ENCODE peak calls at places on chromosome 12, in seven cellular contexts. One of them, this sample, is unnamed.

GRCh38 chr12:21617030-21617429 is 12.4 kb upstream of the GYS2 start:
- DNase-seq in vagina: no peak
- DNase-seq in cardiac fibroblast: no peak
- DNase-seq in dorsolateral prefrontal cortex: no peak
- DNase-seq in AG10803: no peak
- DNase-seq in psoas muscle: no peak
- DNase-seq in IMR-90: no peak
- DNase-seq in this sample: no peak

GRCh38 chr12:91367234-91367849 is 184.7 kb upstream of the DCN start:
- DNase-seq in psoas muscle: no peak
- DNase-seq in cardiac fibroblast: peak; percentile 45
- DNase-seq in IMR-90: peak; percentile 18
- DNase-seq in AG10803: peak; percentile 29
- DNase-seq in dorsolateral prefrontal cortex: no peak
- DNase-seq in vagina: no peak
- DNase-seq in this sample: no peak

GRCh38 chr12:64998327-64999156 is 122.6 kb downstream of the WIF1 start:
- DNase-seq in IMR-90: no peak
- DNase-seq in psoas muscle: no peak
- DNase-seq in dorsolateral prefrontal cortex: no peak
- DNase-seq in cardiac fibroblast: peak; percentile 0
- DNase-seq in AG10803: peak; percentile 7
- DNase-seq in vagina: no peak
- DNase-seq in this sample: peak; percentile 78

GRCh38 chr12:27652174-27652763 is 44.0 kb upstream of the REP15 start:
- DNase-seq in dorsolateral prefrontal cortex: no peak
- DNase-seq in psoas muscle: no peak
- DNase-seq in cardiac fibroblast: peak; percentile 90
- DNase-seq in AG10803: peak; percentile 80
- DNase-seq in IMR-90: peak; percentile 84
- DNase-seq in vagina: no peak
- DNase-seq in this sample: peak; percentile 69

GRCh38 chr12:86257173-86257572 is 982 bp upstream of the MGAT4C start:
- DNase-seq in IMR-90: no peak
- DNase-seq in cardiac fibroblast: no peak
- DNase-seq in vagina: no peak
- DNase-seq in psoas muscle: no peak
- DNase-seq in dorsolateral prefrontal cortex: no peak
- DNase-seq in AG10803: no peak
- DNase-seq in this sample: no peak

GRCh38 chr12:78636253-78636855 is 228.2 kb upstream of the SYT1 start:
- DNase-seq in dorsolateral prefrontal cortex: no peak
- DNase-seq in psoas muscle: no peak
- DNase-seq in vagina: no peak
- DNase-seq in AG10803: peak; percentile 55
- DNase-seq in cardiac fibroblast: peak; percentile 64
- DNase-seq in IMR-90: no peak
- DNase-seq in this sample: peak; percentile 11

GRCh38 chr12:49582840-49583239 is 14.9 kb upstream of the MCRS1 start:
- DNase-seq in AG10803: peak; percentile 24
- DNase-seq in IMR-90: peak; percentile 14
- DNase-seq in vagina: no peak
- DNase-seq in dorsolateral prefrontal cortex: no peak
- DNase-seq in cardiac fibroblast: peak; percentile 68
- DNase-seq in psoas muscle: no peak
- DNase-seq in this sample: peak; percentile 42

GRCh38 chr12:120402217-120402616 is 33.3 kb upstream of the MSI1 start:
- DNase-seq in cardiac fibroblast: peak; percentile 10
- DNase-seq in IMR-90: no peak
- DNase-seq in AG10803: no peak
- DNase-seq in vagina: no peak
- DNase-seq in psoas muscle: no peak
- DNase-seq in dorsolateral prefrontal cortex: no peak
- DNase-seq in this sample: peak; percentile 11

GRCh38 chr12:63068857-63069442 is 82.1 kb downstream of the AVPR1A start:
- DNase-seq in psoas muscle: no peak
- DNase-seq in cardiac fibroblast: peak; percentile 82
- DNase-seq in AG10803: peak; percentile 65
- DNase-seq in dorsolateral prefrontal cortex: no peak
- DNase-seq in vagina: no peak
- DNase-seq in IMR-90: peak; percentile 75
- DNase-seq in this sample: peak; percentile 42

GRCh38 chr12:127459166-127459565 is 807.8 kb upstream of the TMEM132C start:
- DNase-seq in IMR-90: no peak
- DNase-seq in vagina: no peak
- DNase-seq in dorsolateral prefrontal cortex: no peak
- DNase-seq in psoas muscle: no peak
- DNase-seq in AG10803: no peak
- DNase-seq in cardiac fibroblast: no peak
- DNase-seq in this sample: no peak

GRCh38 chr12:19223018-19223417 is 93.5 kb downstream of the PLEKHA5 start:
- DNase-seq in AG10803: no peak
- DNase-seq in psoas muscle: no peak
- DNase-seq in vagina: no peak
- DNase-seq in cardiac fibroblast: no peak
- DNase-seq in IMR-90: no peak
- DNase-seq in dorsolateral prefrontal cortex: no peak
- DNase-seq in this sample: no peak
- TF ChIP-seq CTCF in AG10803: peak; percentile 35
- TF ChIP-seq CTCF in psoas muscle: no peak
- TF ChIP-seq CTCF in vagina: no peak
- TF ChIP-seq CTCF in cardiac fibroblast: no peak
- TF ChIP-seq CTCF in IMR-90: peak; percentile 9
- TF ChIP-seq CTCF in dorsolateral prefrontal cortex: no peak
- TF ChIP-seq CTCF in this sample: no peak

DNA sequence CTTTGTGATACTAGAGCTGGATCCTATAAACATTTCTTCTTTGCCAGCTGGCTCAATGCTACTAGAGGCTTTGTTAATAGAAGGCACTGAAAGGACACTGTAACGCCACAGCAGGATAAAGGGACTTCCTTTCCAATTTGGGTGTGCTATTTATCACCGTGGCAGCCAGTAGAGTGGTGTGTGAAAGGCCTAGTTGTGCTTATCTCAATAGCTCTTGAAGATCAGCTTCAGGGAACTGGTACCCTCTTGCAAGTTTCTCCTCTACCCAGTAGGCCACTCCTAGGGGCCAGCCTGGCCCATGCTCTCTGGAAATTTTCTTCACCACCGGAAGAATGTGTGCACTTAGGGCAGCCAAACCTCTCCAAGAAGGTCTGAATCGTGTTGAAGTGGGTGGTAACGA is 337.6 kb downstream of the IPO8 start:
- DNase-seq in vagina: no peak
- DNase-seq in psoas muscle: no peak
- DNase-seq in cardiac fibroblast: no peak
- DNase-seq in dorsolateral prefrontal cortex: no peak
- DNase-seq in AG10803: no peak
- DNase-seq in IMR-90: no peak
- DNase-seq in this sample: no peak
- H3K4me3 ChIP-seq in vagina: no peak overlapping the region
- H3K4me3 ChIP-seq in psoas muscle: no peak overlapping the region
- H3K4me3 ChIP-seq in cardiac fibroblast: no peak overlapping the region
- H3K4me3 ChIP-seq in dorsolateral prefrontal cortex: no peak overlapping the region
- H3K4me3 ChIP-seq in AG10803: no peak overlapping the region
- H3K4me3 ChIP-seq in IMR-90: no peak overlapping the region
- H3K4me3 ChIP-seq in this sample: no peak overlapping the region

GRCh38 chr12:14418526-14418925 is 53.0 kb downstream of the ATF7IP start:
- DNase-seq in IMR-90: peak; percentile 38
- DNase-seq in vagina: no peak
- DNase-seq in AG10803: peak; percentile 34
- DNase-seq in cardiac fibroblast: peak; percentile 50
- DNase-seq in psoas muscle: no peak
- DNase-seq in dorsolateral prefrontal cortex: no peak
- DNase-seq in this sample: peak; percentile 59
- TF ChIP-seq CTCF in IMR-90: peak; percentile 58
- TF ChIP-seq CTCF in vagina: no peak
- TF ChIP-seq CTCF in AG10803: peak; percentile 51
- TF ChIP-seq CTCF in cardiac fibroblast: peak; percentile 32
- TF ChIP-seq CTCF in psoas muscle: peak; percentile 36
- TF ChIP-seq CTCF in dorsolateral prefrontal cortex: peak; percentile 32
- TF ChIP-seq CTCF in this sample: no peak

GRCh38 chr12:109968032-109968420 is 28.1 kb downstream of the GIT2 start:
- DNase-seq in dorsolateral prefrontal cortex: no peak
- DNase-seq in vagina: no peak
- DNase-seq in psoas muscle: no peak
- DNase-seq in cardiac fibroblast: no peak
- DNase-seq in IMR-90: no peak
- DNase-seq in AG10803: no peak
- DNase-seq in this sample: no peak
- H3K4me3 ChIP-seq in dorsolateral prefrontal cortex: no peak overlapping the region
- H3K4me3 ChIP-seq in vagina: no peak overlapping the region
- H3K4me3 ChIP-seq in psoas muscle: no peak overlapping the region
- H3K4me3 ChIP-seq in cardiac fibroblast: no peak overlapping the region
- H3K4me3 ChIP-seq in IMR-90: no peak overlapping the region
- H3K4me3 ChIP-seq in AG10803: no peak overlapping the region
- H3K4me3 ChIP-seq in this sample: no peak overlapping the region

DNA sequence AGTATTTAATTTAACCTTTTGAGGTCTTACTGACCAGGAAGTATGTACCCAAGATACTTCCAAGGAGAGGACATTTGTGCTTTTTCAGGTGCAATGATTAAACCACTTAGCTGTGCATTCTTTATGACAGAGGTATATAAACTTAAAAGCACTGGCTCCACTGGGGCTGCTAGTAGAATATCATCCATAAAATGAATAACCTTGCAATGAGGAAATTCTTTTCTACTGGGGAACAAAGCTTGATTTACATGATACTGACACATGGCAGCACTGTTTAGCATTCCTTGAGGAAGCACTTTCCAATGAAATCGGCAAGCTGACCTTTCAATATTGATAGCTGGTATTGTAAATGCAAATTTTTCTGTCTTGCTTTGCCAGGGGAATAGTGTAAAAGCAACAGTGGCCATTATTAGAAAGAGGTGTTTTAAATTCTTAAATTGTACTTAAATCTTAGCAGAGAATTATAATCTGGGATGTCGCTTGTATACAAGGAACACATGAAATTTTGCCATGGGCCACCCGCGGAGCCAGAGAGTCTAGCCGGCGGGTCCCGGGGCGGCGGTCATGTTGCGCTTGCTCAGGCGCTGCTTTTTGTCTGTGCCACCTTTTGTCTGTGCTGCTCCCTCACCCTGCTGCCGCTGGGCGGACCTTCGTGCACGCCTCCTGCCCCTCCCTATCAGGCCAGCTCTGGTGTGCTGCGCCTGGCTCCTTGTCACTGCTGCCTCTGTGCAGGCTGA is 20.9 kb upstream of the BLTP3B start:
- DNase-seq in psoas muscle: peak; percentile 84
- DNase-seq in vagina: no peak
- DNase-seq in cardiac fibroblast: peak; percentile 67
- DNase-seq in AG10803: peak; percentile 48
- DNase-seq in IMR-90: peak; percentile 33
- DNase-seq in dorsolateral prefrontal cortex: peak; percentile 73
- DNase-seq in this sample: peak; percentile 49
- TF ChIP-seq CTCF in psoas muscle: peak; percentile 17
- TF ChIP-seq CTCF in vagina: no peak
- TF ChIP-seq CTCF in cardiac fibroblast: peak; percentile 14
- TF ChIP-seq CTCF in AG10803: peak; percentile 29
- TF ChIP-seq CTCF in IMR-90: peak; percentile 5
- TF ChIP-seq CTCF in dorsolateral prefrontal cortex: no peak
- TF ChIP-seq CTCF in this sample: no peak

DNA sequence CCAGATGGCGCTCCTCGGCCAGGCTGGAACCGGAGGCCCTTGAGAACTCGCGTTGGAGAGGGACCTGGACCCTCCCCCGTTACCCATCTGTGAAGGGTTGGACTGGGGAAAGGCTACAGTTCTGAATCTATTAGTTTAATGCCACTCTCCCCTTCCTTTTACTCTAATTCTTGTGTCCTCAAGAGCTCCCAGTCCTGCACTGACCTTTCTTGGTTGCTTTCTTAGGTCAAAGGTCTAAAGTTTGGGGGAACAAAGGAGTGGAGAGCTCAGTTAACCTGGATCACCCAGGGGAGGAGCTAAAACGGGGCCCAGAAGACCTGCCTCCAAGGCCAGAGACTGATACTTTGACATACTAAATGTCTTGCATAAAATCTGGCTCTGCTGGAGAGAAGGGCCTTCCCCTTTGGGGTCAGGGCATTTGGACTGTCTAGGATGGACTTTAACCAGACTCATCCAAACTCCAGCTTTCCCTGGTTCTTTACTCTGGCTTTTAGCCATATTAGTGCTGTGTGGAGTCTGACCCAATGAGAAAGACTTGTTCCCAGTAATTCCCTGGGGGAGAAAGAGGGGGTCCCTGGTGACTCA is 923 bp upstream of the MLF2 start:
- DNase-seq in IMR-90: no peak
- DNase-seq in AG10803: no peak
- DNase-seq in psoas muscle: no peak
- DNase-seq in dorsolateral prefrontal cortex: no peak
- DNase-seq in vagina: no peak
- DNase-seq in cardiac fibroblast: no peak
- DNase-seq in this sample: no peak
- H3K4me3 ChIP-seq in IMR-90: no peak overlapping the region
- H3K4me3 ChIP-seq in AG10803: peak overlapping the region; percentile 8
- H3K4me3 ChIP-seq in psoas muscle: peak overlapping the region; percentile 99
- H3K4me3 ChIP-seq in dorsolateral prefrontal cortex: peak overlapping the region; percentile 100
- H3K4me3 ChIP-seq in vagina: peak overlapping the region; percentile 91
- H3K4me3 ChIP-seq in cardiac fibroblast: no peak overlapping the region
- H3K4me3 ChIP-seq in this sample: no peak overlapping the region

GRCh38 chr12:84508943-84509342 is 403.7 kb downstream of the SLC6A15 start:
- DNase-seq in psoas muscle: peak; percentile 52
- DNase-seq in dorsolateral prefrontal cortex: no peak
- DNase-seq in vagina: no peak
- DNase-seq in IMR-90: no peak
- DNase-seq in cardiac fibroblast: peak; percentile 26
- DNase-seq in AG10803: peak; percentile 73
- DNase-seq in this sample: peak; percentile 55

GRCh38 chr12:84506317-84506716 is 406.3 kb downstream of the SLC6A15 start:
- DNase-seq in IMR-90: no peak
- DNase-seq in AG10803: no peak
- DNase-seq in vagina: no peak
- DNase-seq in dorsolateral prefrontal cortex: no peak
- DNase-seq in cardiac fibroblast: peak; percentile 17
- DNase-seq in psoas muscle: no peak
- DNase-seq in this sample: no peak

GRCh38 chr12:84512751-84513150 is 399.8 kb downstream of the SLC6A15 start:
- DNase-seq in cardiac fibroblast: no peak
- DNase-seq in psoas muscle: no peak
- DNase-seq in vagina: no peak
- DNase-seq in IMR-90: no peak
- DNase-seq in AG10803: peak; percentile 46
- DNase-seq in dorsolateral prefrontal cortex: no peak
- DNase-seq in this sample: no peak

GRCh38 chr12:84507914-84508313 is 404.7 kb downstream of the SLC6A15 start:
- DNase-seq in vagina: no peak
- DNase-seq in psoas muscle: peak; percentile 44
- DNase-seq in AG10803: peak; percentile 61
- DNase-seq in cardiac fibroblast: peak; percentile 7
- DNase-seq in IMR-90: no peak
- DNase-seq in dorsolateral prefrontal cortex: no peak
- DNase-seq in this sample: peak; percentile 17

DNA sequence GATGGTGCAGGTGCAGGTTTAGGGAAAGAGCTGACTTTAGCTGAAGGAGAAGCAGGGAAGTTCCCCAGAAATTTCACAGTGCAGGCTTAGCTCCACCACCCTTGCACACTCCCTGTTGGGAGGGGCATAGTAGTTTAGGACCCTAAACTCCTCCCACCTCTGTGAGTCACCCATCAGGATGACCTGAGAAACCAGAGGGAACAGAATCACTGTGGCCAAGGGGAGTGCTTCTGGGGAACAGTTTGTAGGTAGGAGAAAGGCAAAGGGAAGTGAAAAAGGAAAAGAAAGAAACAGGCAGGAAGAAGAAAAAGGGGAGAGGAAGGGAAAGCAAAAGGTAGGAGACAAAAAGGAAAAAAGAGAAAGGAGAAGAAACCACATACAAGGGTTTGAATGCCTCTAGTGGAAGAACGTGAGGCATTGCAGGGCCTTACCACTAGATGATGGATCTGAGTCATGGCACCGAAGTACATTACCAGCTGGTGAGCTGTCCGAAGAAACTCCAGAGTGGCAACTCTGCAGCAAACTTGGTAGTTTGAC is 404.2 kb downstream of the SLC6A15 start:
- DNase-seq in AG10803: peak; percentile 89
- DNase-seq in cardiac fibroblast: peak; percentile 64
- DNase-seq in psoas muscle: no peak
- DNase-seq in dorsolateral prefrontal cortex: no peak
- DNase-seq in IMR-90: peak; percentile 75
- DNase-seq in vagina: no peak
- DNase-seq in this sample: peak; percentile 95
- TF ChIP-seq CTCF in AG10803: peak; percentile 84
- TF ChIP-seq CTCF in cardiac fibroblast: peak; percentile 53
- TF ChIP-seq CTCF in psoas muscle: peak; percentile 11
- TF ChIP-seq CTCF in dorsolateral prefrontal cortex: peak; percentile 8
- TF ChIP-seq CTCF in IMR-90: peak; percentile 45
- TF ChIP-seq CTCF in vagina: no peak
- TF ChIP-seq CTCF in this sample: peak; percentile 63